ENCODE peak calls at places on chromosomes 11 and 22, in six cellular contexts. Y is chondrocyte, R is uterus, M is GM12865, N is endodermal cell, E is astrocyte of the cerebellum. O is an unnamed sample.
A peak's percentile ranks its signal among the peaks of the same experiment; 100 is the strongest.

GRCh38 chr11:91819743-91820142 is 404.9 kb upstream of the FAT3 start:
- DNase-seq in M (no peak), N (no peak), Y (no peak), R (no peak), E (no peak), O (no peak)

GRCh38 chr22:26474687-26475086 is 8.9 kb downstream of the HPS4 start:
- DNase-seq in N (no peak), R (no peak), E (no peak), Y (no peak), M (no peak), O (no peak)

GRCh38 chr11:67486481-67487195 is 3.8 kb downstream of the AIP start:
- DNase-seq in Y (no peak), M (peak; percentile 90), N (no peak), R (no peak), E (no peak), O (no peak)

GRCh38 chr11:32148824-32149223 is 58.0 kb downstream of the RCN1 start:
- DNase-seq in Y (no peak), M (no peak), E (no peak), R (no peak), N (no peak), O (no peak)

GRCh38 chr11:128481135-128481534 is 106.2 kb downstream of the ETS1 start:
- DNase-seq in N (no peak), M (no peak), E (peak; percentile 88), Y (no peak), R (no peak), O (no peak)

GRCh38 chr11:69159153-69159850 is 3.6 kb downstream of the SMIM38 start:
- DNase-seq in R (no peak), M (no peak), N (no peak), Y (no peak), E (no peak), O (no peak)

GRCh38 chr22:27919943-27920755 is 1.1 kb upstream of the PITPNB start:
- DNase-seq in E (peak; percentile 6), M (no peak), N (peak; percentile 79), Y (no peak), R (peak; percentile 50), O (no peak)

GRCh38 chr11:34343153-34343552 is 14.7 kb downstream of the ABTB2 start:
- DNase-seq in R (no peak), E (peak; percentile 87), Y (no peak), M (no peak), N (no peak), O (no peak)

GRCh38 chr22:37260939-37261338 is 16.9 kb upstream of the RAC2 start:
- DNase-seq in M (peak; percentile 74), N (peak; percentile 88), E (no peak), R (no peak), Y (peak; percentile 52), O (peak; percentile 53)

GRCh38 chr11:31874631-31875191 is 63.6 kb upstream of the PAX6 start:
- DNase-seq in E (no peak), N (no peak), M (no peak), R (no peak), Y (no peak), O (no peak)

GRCh38 chr11:70603756-70604211 is 205.5 kb downstream of the CTTN start:
- DNase-seq in M (no peak), E (no peak), N (no peak), Y (no peak), R (no peak), O (no peak)

GRCh38 chr11:28770806-28771205 is 662.6 kb downstream of the METTL15 start:
- DNase-seq in R (no peak), M (no peak), Y (no peak), N (no peak), E (no peak), O (no peak)

GRCh38 chr22:23282089-23282501 is 101.8 kb downstream of the BCR start:
- DNase-seq in Y (no peak), E (no peak), R (peak; percentile 74), M (no peak), N (no peak), O (no peak)
- TF ChIP-seq CTCF in Y (peak; percentile 72), E (no peak), R (peak; percentile 2), M (no peak), N (peak; percentile 6), O (peak; percentile 64)

GRCh38 chr11:131025421-131026126 is 109.3 kb upstream of the SNX19 start:
- DNase-seq in M (peak; percentile 43), N (no peak), E (no peak), R (no peak), Y (no peak), O (no peak)

GRCh38 chr11:131027501-131027900 is 111.2 kb upstream of the SNX19 start:
- DNase-seq in M (no peak), E (no peak), N (no peak), Y (no peak), R (no peak), O (no peak)

DNA sequence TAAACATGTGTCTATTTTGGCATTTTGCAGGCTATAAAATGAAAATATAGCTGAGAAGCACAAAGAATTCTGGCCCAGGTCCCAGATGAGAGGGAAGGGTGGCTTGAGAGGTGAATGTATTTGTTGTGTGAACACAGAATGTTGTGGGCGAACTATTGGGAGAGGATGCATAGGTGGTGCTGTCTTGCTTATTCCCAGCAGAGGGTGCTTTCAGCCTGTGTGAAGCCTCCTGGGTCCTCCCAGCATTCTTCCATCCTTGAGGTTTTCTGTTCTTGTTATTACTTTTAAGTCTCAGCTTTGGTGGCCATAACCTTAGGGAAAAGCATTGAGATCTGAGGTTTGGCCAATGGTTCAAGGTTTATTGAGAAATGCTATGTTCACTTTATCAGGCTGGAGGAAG is 108.7 kb upstream of the SNX19 start:
- DNase-seq in M (peak; percentile 6), E (peak; percentile 15), R (no peak), Y (no peak), N (peak; percentile 72), O (no peak)
- TF ChIP-seq CTCF in M (peak; percentile 18), E (peak; percentile 66), R (no peak), Y (peak; percentile 78), N (peak; percentile 84), O (no peak)

GRCh38 chr22:24819487-24819886 is 13.5 kb downstream of the SGSM1 start:
- DNase-seq in Y (no peak), N (no peak), M (no peak), E (no peak), R (no peak), O (no peak)

GRCh38 chr22:24823787-24824186 is 17.8 kb downstream of the SGSM1 start:
- DNase-seq in Y (no peak), M (no peak), R (no peak), N (no peak), E (no peak), O (no peak)

GRCh38 chr22:24816841-24817240 is 10.8 kb downstream of the SGSM1 start:
- DNase-seq in E (no peak), R (no peak), N (no peak), Y (no peak), M (no peak), O (no peak)

GRCh38 chr22:24822471-24822870 is 16.5 kb downstream of the SGSM1 start:
- DNase-seq in M (no peak), R (no peak), Y (no peak), E (no peak), N (no peak), O (no peak)

GRCh38 chr22:24819941-24820461 is 14.0 kb downstream of the SGSM1 start:
- DNase-seq in M (no peak), R (no peak), E (no peak), Y (no peak), N (no peak), O (no peak)
- TF ChIP-seq CTCF in M (no peak), R (no peak), E (no peak), Y (no peak), N (no peak), O (no peak)

GRCh38 chr11:3344775-3345174 is 34.2 kb downstream of the ZNF195 start:
- DNase-seq in M (no peak), E (no peak), Y (no peak), R (no peak), N (no peak), O (no peak)
- TF ChIP-seq CTCF in M (no peak), E (no peak), Y (no peak), R (no peak), N (no peak), O (no peak)

DNA sequence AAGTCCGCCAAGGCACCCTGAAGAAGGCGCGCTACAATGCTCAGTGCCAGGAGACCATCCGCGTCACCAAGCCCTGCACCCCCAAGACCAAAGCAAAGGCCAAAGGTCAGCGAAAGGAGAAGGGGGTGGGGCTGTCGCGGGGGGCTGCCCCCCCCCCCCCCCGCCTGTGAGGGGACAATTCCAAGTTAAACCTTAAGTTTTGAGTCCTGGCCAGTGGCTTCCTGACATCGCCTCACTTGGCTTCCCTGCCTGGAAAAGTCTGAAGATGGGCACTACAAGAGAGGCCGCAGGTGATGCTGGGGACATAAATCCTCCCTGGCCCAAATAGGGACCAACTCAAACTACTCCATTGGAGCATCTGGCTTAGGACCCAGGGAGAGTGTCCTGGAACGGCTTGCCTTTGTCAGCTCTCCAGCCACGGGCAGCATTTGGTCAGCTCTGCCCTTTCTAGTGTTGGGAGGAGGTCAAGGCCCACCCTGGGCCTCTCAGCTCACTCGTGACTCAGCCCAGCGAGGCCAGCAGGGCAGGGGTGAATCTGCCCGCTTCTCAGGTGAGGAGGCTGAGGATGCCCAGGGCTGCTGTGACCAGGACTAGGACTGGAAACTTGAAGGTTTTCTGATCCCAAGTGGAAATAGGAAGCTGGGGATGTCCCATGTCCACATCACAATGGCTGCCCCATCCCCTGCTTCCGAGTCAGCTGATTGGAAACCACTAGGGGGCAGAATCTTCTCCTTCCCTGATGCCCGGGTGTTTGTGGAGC is 1.4 kb downstream of the MDK start:
- DNase-seq in R (no peak), Y (no peak), E (no peak), M (no peak), N (peak; percentile 85), O (no peak)
- TF ChIP-seq CTCF in R (no peak), Y (peak; percentile 76), E (peak; percentile 66), M (peak; percentile 34), N (peak; percentile 87), O (no peak)

DNA sequence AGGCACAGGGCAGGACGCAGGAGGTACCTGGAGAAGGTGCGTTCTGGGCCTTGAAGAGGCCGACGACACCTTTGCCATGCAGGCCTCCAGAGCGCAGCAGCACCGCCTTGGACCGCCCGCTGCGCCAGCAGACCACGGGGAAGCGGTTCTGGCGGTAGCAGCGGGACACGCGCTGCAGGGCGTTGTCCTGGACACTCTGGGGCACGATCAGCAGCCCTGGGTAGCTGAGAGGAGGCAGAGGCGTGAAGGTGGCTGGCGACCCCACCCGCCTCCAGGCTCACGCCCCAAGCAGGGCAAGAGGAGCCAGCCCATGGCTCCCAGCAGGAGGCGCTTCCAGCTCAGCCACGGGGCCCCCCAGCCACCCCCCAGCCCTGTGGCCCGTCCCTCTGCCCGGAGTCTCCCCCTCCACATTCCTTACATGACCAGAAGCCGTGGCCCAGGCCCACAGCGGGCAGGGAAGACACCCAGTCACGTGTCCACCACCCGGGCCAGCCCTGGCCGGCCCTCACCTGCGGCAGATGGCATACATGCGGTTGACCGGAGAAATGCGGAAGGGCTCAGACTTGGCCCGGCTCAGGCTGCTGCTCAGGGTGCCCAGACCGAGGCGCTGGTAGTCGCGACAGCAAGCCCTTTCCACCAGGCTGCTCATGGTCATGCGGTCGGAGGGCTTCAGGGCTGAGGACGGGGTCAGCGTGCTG is 15.2 kb downstream of the SBF1 start:
- DNase-seq in E (no peak), R (no peak), M (no peak), Y (no peak), N (no peak), O (no peak)
- TF ChIP-seq CTCF in E (no peak), R (no peak), M (no peak), Y (peak; percentile 16), N (no peak), O (no peak)

O was measured in natural killer cell.